ENCODE peak calls at places on chromosomes 3 and 15, in ten cellular contexts. One of them, this sample, is unnamed.

GRCh38 chr15:49898575-49899283 is 220.3 kb downstream of the ATP8B4 start:
- DNase-seq in stimulated activated CD4-positive, alpha-beta T cell treated with anti-CD3 and anti-CD28 coated beads, Interleukin-1b, Interleukin-23, amount 100 ng/mL, for 1 hour: no peak
- DNase-seq in nephron progenitor cell: no peak
- DNase-seq in GM03348: no peak
- DNase-seq in left cardiac atrium: no peak
- DNase-seq in astrocyte of the spinal cord: no peak
- DNase-seq in Right ventricle myocardium superior: no peak
- DNase-seq in foreskin keratinocyte: no peak
- DNase-seq in putamen: no peak
- DNase-seq in lung: no peak
- DNase-seq in this sample: no peak

GRCh38 chr3:140093742-140094141 is 158.8 kb downstream of the CLSTN2 start:
- DNase-seq in foreskin keratinocyte: peak; percentile 71
- DNase-seq in GM03348: peak; percentile 11
- DNase-seq in nephron progenitor cell: no peak
- DNase-seq in putamen: no peak
- DNase-seq in stimulated activated CD4-positive, alpha-beta T cell treated with anti-CD3 and anti-CD28 coated beads, Interleukin-1b, Interleukin-23, amount 100 ng/mL, for 1 hour: no peak
- DNase-seq in left cardiac atrium: peak; percentile 76
- DNase-seq in astrocyte of the spinal cord: peak; percentile 78
- DNase-seq in lung: peak; percentile 58
- DNase-seq in Right ventricle myocardium superior: peak; percentile 46
- DNase-seq in this sample: no peak

GRCh38 chr15:57411945-57412768 is 35.9 kb downstream of the CGNL1 start:
- DNase-seq in left cardiac atrium: peak; percentile 45
- DNase-seq in GM03348: no peak
- DNase-seq in nephron progenitor cell: no peak
- DNase-seq in putamen: no peak
- DNase-seq in foreskin keratinocyte: no peak
- DNase-seq in astrocyte of the spinal cord: no peak
- DNase-seq in stimulated activated CD4-positive, alpha-beta T cell treated with anti-CD3 and anti-CD28 coated beads, Interleukin-1b, Interleukin-23, amount 100 ng/mL, for 1 hour: no peak
- DNase-seq in Right ventricle myocardium superior: peak; percentile 55
- DNase-seq in lung: no peak
- DNase-seq in this sample: no peak

GRCh38 chr3:136152176-136152843 is 43.8 kb downstream of the MSL2 start:
- DNase-seq in stimulated activated CD4-positive, alpha-beta T cell treated with anti-CD3 and anti-CD28 coated beads, Interleukin-1b, Interleukin-23, amount 100 ng/mL, for 1 hour: no peak
- DNase-seq in Right ventricle myocardium superior: no peak
- DNase-seq in lung: no peak
- DNase-seq in left cardiac atrium: no peak
- DNase-seq in foreskin keratinocyte: peak; percentile 33
- DNase-seq in putamen: no peak
- DNase-seq in GM03348: no peak
- DNase-seq in nephron progenitor cell: no peak
- DNase-seq in astrocyte of the spinal cord: no peak
- DNase-seq in this sample: no peak

GRCh38 chr3:59254433-59254832 is 204.6 kb upstream of the CFAP20DC start:
- DNase-seq in putamen: no peak
- DNase-seq in left cardiac atrium: no peak
- DNase-seq in nephron progenitor cell: no peak
- DNase-seq in GM03348: no peak
- DNase-seq in stimulated activated CD4-positive, alpha-beta T cell treated with anti-CD3 and anti-CD28 coated beads, Interleukin-1b, Interleukin-23, amount 100 ng/mL, for 1 hour: no peak
- DNase-seq in Right ventricle myocardium superior: no peak
- DNase-seq in astrocyte of the spinal cord: no peak
- DNase-seq in lung: no peak
- DNase-seq in foreskin keratinocyte: no peak
- DNase-seq in this sample: no peak

GRCh38 chr3:186241910-186242821 is 119.9 kb downstream of the DGKG start:
- DNase-seq in nephron progenitor cell: peak; percentile 44
- DNase-seq in GM03348: peak; percentile 47
- DNase-seq in stimulated activated CD4-positive, alpha-beta T cell treated with anti-CD3 and anti-CD28 coated beads, Interleukin-1b, Interleukin-23, amount 100 ng/mL, for 1 hour: no peak
- DNase-seq in left cardiac atrium: peak; percentile 82
- DNase-seq in Right ventricle myocardium superior: peak; percentile 84
- DNase-seq in putamen: peak; percentile 68
- DNase-seq in lung: peak; percentile 70
- DNase-seq in astrocyte of the spinal cord: peak; percentile 64
- DNase-seq in foreskin keratinocyte: peak; percentile 78
- DNase-seq in this sample: peak; percentile 52

GRCh38 chr3:129461461-129462146 is 21.6 kb downstream of the IFT122 start:
- DNase-seq in Right ventricle myocardium superior: peak; percentile 67
- DNase-seq in stimulated activated CD4-positive, alpha-beta T cell treated with anti-CD3 and anti-CD28 coated beads, Interleukin-1b, Interleukin-23, amount 100 ng/mL, for 1 hour: no peak
- DNase-seq in nephron progenitor cell: no peak
- DNase-seq in lung: no peak
- DNase-seq in GM03348: no peak
- DNase-seq in left cardiac atrium: peak; percentile 72
- DNase-seq in putamen: no peak
- DNase-seq in foreskin keratinocyte: no peak
- DNase-seq in astrocyte of the spinal cord: no peak
- DNase-seq in this sample: no peak

GRCh38 chr3:62919784-62920183 is 44.6 kb upstream of the CADPS start:
- DNase-seq in putamen: no peak
- DNase-seq in astrocyte of the spinal cord: no peak
- DNase-seq in Right ventricle myocardium superior: no peak
- DNase-seq in left cardiac atrium: no peak
- DNase-seq in lung: no peak
- DNase-seq in nephron progenitor cell: no peak
- DNase-seq in foreskin keratinocyte: no peak
- DNase-seq in GM03348: no peak
- DNase-seq in stimulated activated CD4-positive, alpha-beta T cell treated with anti-CD3 and anti-CD28 coated beads, Interleukin-1b, Interleukin-23, amount 100 ng/mL, for 1 hour: no peak
- DNase-seq in this sample: no peak

GRCh38 chr15:60576515-60576914 is 97.6 kb upstream of the ICE2 start:
- DNase-seq in GM03348: no peak
- DNase-seq in lung: no peak
- DNase-seq in astrocyte of the spinal cord: no peak
- DNase-seq in left cardiac atrium: no peak
- DNase-seq in stimulated activated CD4-positive, alpha-beta T cell treated with anti-CD3 and anti-CD28 coated beads, Interleukin-1b, Interleukin-23, amount 100 ng/mL, for 1 hour: no peak
- DNase-seq in Right ventricle myocardium superior: no peak
- DNase-seq in foreskin keratinocyte: no peak
- DNase-seq in nephron progenitor cell: no peak
- DNase-seq in putamen: no peak
- DNase-seq in this sample: no peak

GRCh38 chr3:44885618-44886017 is 11.2 kb downstream of the TGM4 start:
- DNase-seq in nephron progenitor cell: no peak
- DNase-seq in putamen: no peak
- DNase-seq in GM03348: peak; percentile 94
- DNase-seq in Right ventricle myocardium superior: no peak
- DNase-seq in lung: no peak
- DNase-seq in stimulated activated CD4-positive, alpha-beta T cell treated with anti-CD3 and anti-CD28 coated beads, Interleukin-1b, Interleukin-23, amount 100 ng/mL, for 1 hour: no peak
- DNase-seq in left cardiac atrium: no peak
- DNase-seq in astrocyte of the spinal cord: peak; percentile 97
- DNase-seq in foreskin keratinocyte: peak; percentile 98
- DNase-seq in this sample: no peak

GRCh38 chr3:129822679-129823078 is 70.8 kb downstream of the TMCC1 start:
- DNase-seq in foreskin keratinocyte: no peak
- DNase-seq in nephron progenitor cell: no peak
- DNase-seq in Right ventricle myocardium superior: no peak
- DNase-seq in left cardiac atrium: no peak
- DNase-seq in stimulated activated CD4-positive, alpha-beta T cell treated with anti-CD3 and anti-CD28 coated beads, Interleukin-1b, Interleukin-23, amount 100 ng/mL, for 1 hour: no peak
- DNase-seq in astrocyte of the spinal cord: no peak
- DNase-seq in GM03348: peak; percentile 71
- DNase-seq in putamen: no peak
- DNase-seq in lung: no peak
- DNase-seq in this sample: no peak

GRCh38 chr3:128480717-128481437 is 12.1 kb downstream of the GATA2 start:
- DNase-seq in putamen: no peak
- DNase-seq in foreskin keratinocyte: no peak
- DNase-seq in stimulated activated CD4-positive, alpha-beta T cell treated with anti-CD3 and anti-CD28 coated beads, Interleukin-1b, Interleukin-23, amount 100 ng/mL, for 1 hour: no peak
- DNase-seq in GM03348: no peak
- DNase-seq in lung: no peak
- DNase-seq in nephron progenitor cell: no peak
- DNase-seq in astrocyte of the spinal cord: no peak
- DNase-seq in left cardiac atrium: no peak
- DNase-seq in Right ventricle myocardium superior: peak; percentile 36
- DNase-seq in this sample: no peak